ENCODE peak calls at places on chromosomes 5 and 9, in four cellular contexts. W is PC-3, T is fibroblast of lung, I is PC-9. S is an unnamed sample.
A peak's percentile ranks its signal among the peaks of the same experiment; 100 is the strongest.

GRCh38 chr9:76677481-76678055 is 86.7 kb upstream of the PCA3 start:
- DNase-seq in T (no peak), I (no peak), W (no peak), S (no peak)

GRCh38 chr9:96071245-96072124 is 196.0 kb downstream of the ERCC6L2 start:
- DNase-seq in I (no peak), T (peak; percentile 62), W (peak; percentile 40), S (peak; percentile 74)

GRCh38 chr5:127758884-127759283 is 55.7 kb downstream of the CCDC192 start:
- DNase-seq in W (no peak), T (no peak), I (no peak), S (peak; percentile 55)

GRCh38 chr9:87342743-87343142 is 154.9 kb upstream of the DAPK1 start:
- DNase-seq in T (peak; percentile 77), I (no peak), W (no peak), S (peak; percentile 15)

GRCh38 chr9:125325821-125326220 is 64.2 kb downstream of the GAPVD1 start:
- DNase-seq in I (peak; percentile 98), T (no peak), W (peak; percentile 83), S (no peak)

GRCh38 chr9:3361115-3361514 is 164.7 kb downstream of the RFX3 start:
- DNase-seq in W (no peak), I (no peak), T (no peak), S (no peak)

GRCh38 chr9:88694625-88695024 is 159.6 kb downstream of the NXNL2 start:
- DNase-seq in W (no peak), I (no peak), T (peak; percentile 68), S (no peak)

GRCh38 chr5:36701085-36701691 is 94.8 kb downstream of the SLC1A3 start:
- DNase-seq in T (peak; percentile 47), W (no peak), I (no peak), S (no peak)

GRCh38 chr9:4324513-4324912 is 24.6 kb upstream of the GLIS3 start:
- DNase-seq in I (no peak), W (no peak), T (peak; percentile 89), S (no peak)

GRCh38 chr5:66015296-66015960 is 89.1 kb downstream of the ERBIN start:
- DNase-seq in W (peak; percentile 8), T (peak; percentile 28), I (no peak), S (no peak)

DNA sequence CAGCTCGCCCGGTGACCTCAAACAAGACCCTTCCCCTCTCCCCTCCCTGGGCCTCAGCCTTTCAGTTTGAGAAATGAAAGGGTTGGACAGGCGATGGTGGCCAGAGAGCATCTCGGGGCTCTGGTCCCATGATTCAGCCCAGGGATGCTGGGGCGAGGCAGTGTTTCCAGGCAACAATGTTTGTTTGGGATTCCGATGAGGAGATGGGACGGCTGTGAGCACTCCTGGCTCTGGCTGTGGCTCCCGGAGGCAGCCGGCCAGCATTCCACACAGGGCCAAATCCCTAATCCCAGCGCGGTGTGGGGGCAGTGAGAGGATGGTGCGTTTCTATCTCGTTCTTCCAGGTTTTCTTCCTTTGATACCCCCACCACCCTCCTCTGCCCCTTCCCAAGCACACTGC is 66.0 kb downstream of the HMCN2 start:
- DNase-seq in W (no peak), T (peak; percentile 40), I (no peak), S (peak; percentile 47)
- H3K27ac ChIP-seq in W (no peak overlapping the region), T (no peak overlapping the region), I (no peak overlapping the region), S (no peak overlapping the region)

GRCh38 chr9:34589371-34589655 is 211 bp downstream of the CNTFR start:
- DNase-seq in W (no peak), I (no peak), T (no peak), S (no peak)

GRCh38 chr9:34590376-34591090 is 1.0 kb upstream of the CNTFR start:
- DNase-seq in W (no peak), I (no peak), T (no peak), S (no peak)

GRCh38 chr9:34588671-34589370 is 703 bp downstream of the CNTFR start:
- DNase-seq in T (no peak), W (no peak), I (no peak), S (no peak)

GRCh38 chr9:34591091-34591910 is 1.8 kb upstream of the CNTFR start:
- DNase-seq in W (peak; percentile 71), I (peak; percentile 49), T (peak; percentile 71), S (peak; percentile 89)

GRCh38 chr9:34589656-34590375 is at the start of gene CNTFR:
- DNase-seq in T (no peak), I (no peak), W (no peak), S (peak; percentile 69)
- TF ChIP-seq EZH2 in T (peak; percentile 19), I (no peak), W (no peak), S (peak; percentile 7)

GRCh38 chr5:7869474-7870136 is 657 bp downstream of the MTRR start:
- DNase-seq in I (no peak), T (no peak), W (peak; percentile 32), S (peak; percentile 37)
- H3K4me3 ChIP-seq in I (peak overlapping the region; percentile 100), T (peak overlapping the region; percentile 90), W (peak overlapping the region; percentile 88), S (peak overlapping the region; percentile 82)

GRCh38 chr5:72556351-72557146 is 49.3 kb upstream of the ZNF366 start:
- DNase-seq in W (peak; percentile 60), T (peak; percentile 74), I (no peak), S (peak; percentile 90)
- H3K27ac ChIP-seq in W (peak overlapping the region; percentile 21), T (peak overlapping the region; percentile 73), I (no peak overlapping the region), S (peak overlapping the region; percentile 90)

DNA sequence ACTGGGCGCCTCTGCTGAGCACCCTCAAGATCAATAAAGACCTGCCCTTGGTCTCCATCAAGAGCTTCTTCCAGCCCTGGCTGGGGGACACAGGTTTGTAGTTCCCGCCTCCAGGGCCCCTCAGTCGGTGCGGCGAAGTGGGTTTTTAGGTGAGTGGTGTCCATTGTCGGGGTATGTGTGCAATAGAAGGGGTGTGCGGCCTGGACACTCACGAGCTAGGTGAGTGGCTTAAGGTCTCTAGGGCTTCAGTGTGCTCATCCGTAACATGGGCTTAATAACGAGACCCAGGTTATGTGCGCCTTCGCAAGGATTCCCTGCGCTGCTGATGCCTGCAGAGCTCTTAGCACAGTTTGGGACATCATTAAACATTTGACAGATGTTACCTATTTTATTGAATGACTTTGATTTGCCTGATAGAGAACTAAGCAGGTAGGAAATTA is 656 bp downstream of the CEP78 start:
- DNase-seq in I (no peak), W (no peak), T (peak; percentile 9), S (no peak)
- TF ChIP-seq EZH2 in I (no peak), W (no peak), T (no peak), S (no peak)

DNA sequence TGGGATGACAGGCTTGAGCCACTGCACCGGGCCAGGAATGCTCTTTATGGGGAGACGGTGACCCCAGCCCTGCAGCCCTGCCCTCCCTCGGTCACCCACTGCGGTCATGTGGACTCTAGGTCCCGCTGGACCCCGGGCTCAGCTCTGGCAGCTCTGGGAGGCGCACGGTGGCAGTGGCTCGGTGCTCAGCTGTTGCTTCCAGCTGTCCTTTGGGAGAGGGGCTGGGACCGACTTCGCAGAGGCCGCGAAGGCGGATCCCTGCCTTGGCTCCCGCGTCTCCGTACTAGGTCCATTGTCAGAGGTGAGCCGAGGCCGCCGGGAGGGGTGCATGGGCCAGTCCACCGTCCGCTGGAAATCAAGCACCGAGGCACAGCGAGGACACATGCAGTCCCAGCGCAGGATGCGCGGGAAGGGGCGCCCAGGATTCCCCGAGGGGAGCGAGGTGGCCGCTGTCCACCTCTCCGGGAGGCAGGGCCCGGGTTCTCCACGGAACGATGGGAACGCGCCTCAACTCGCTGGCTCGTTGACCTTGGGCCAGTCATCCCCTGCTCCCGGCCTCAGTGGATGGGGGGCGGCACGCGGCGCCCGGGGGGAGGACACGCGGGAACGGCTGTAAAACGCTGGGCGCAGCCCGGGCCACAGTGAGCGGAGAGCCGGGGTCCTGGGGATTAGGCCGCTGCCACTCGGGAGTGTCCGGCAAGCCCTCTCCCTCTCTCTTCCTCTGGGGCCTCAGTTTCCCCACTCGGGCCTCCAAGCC is 734 bp downstream of the GBGT1 start:
- DNase-seq in I (no peak), T (no peak), W (no peak), S (no peak)
- H3K4me3 ChIP-seq in I (no peak overlapping the region), T (peak overlapping the region; percentile 39), W (no peak overlapping the region), S (peak overlapping the region; percentile 88)